ENCODE peak calls at places on chromosomes 13 and 19, in eight cellular contexts. J, Q, V, H, F, P, E and N are unnamed samples.

GRCh38 chr13:110455941-110456340 is 105.6 kb downstream of the RAB20 start:
- DNase-seq in Q (peak), P (peak), E (no peak), H (peak), J (peak), V (peak), F (peak), N (no peak)

GRCh38 chr19:23917856-23918255 is 3.2 kb downstream of the ZNF726 start:
- DNase-seq in F (no peak), Q (no peak), P (no peak), E (no peak), V (no peak), H (no peak), J (no peak), N (no peak)

GRCh38 chr13:79904581-79904980 is 423.6 kb downstream of the NDFIP2 start:
- DNase-seq in H (no peak), P (peak), F (no peak), J (no peak), E (no peak), Q (no peak), V (no peak), N (no peak)

GRCh38 chr13:32150239-32150638 is 118.7 kb downstream of the FRY start:
- DNase-seq in P (peak), F (no peak), V (peak), J (no peak), Q (no peak), H (peak), E (no peak), N (no peak)

GRCh38 chr13:33940898-33941297 is 122.9 kb downstream of the RFC3 start:
- DNase-seq in Q (no peak), E (no peak), H (no peak), F (no peak), V (peak), P (peak), J (no peak), N (no peak)

GRCh38 chr13:23107665-23108064 is 73.1 kb upstream of the SGCG start:
- DNase-seq in P (no peak), V (no peak), Q (no peak), J (no peak), F (no peak), H (peak), E (no peak), N (no peak)

GRCh38 chr13:66348745-66349720 is 881.1 kb downstream of the PCDH9 start:
- DNase-seq in H (no peak), J (no peak), E (no peak), F (no peak), P (no peak), V (peak), Q (no peak), N (no peak)

GRCh38 chr19:49954933-49955332 is 6.0 kb downstream of the SIGLEC11 start:
- DNase-seq in Q (no peak), J (no peak), E (no peak), H (no peak), V (no peak), P (peak), F (peak), N (no peak)

GRCh38 chr19:23075031-23075733 is 41.6 kb upstream of the ZNF730 start:
- DNase-seq in J (no peak), E (no peak), Q (no peak), V (peak), F (peak), H (peak), P (peak), N (no peak)

GRCh38 chr13:113855931-113856715 is 7.8 kb downstream of the GAS6 start:
- DNase-seq in V (no peak), E (no peak), H (peak), J (no peak), F (peak), Q (no peak), P (no peak), N (no peak)

GRCh38 chr13:39803851-39804250 is 148.4 kb downstream of the COG6 start:
- DNase-seq in V (no peak), E (no peak), F (no peak), H (no peak), P (no peak), Q (no peak), J (no peak), N (no peak)

DNA sequence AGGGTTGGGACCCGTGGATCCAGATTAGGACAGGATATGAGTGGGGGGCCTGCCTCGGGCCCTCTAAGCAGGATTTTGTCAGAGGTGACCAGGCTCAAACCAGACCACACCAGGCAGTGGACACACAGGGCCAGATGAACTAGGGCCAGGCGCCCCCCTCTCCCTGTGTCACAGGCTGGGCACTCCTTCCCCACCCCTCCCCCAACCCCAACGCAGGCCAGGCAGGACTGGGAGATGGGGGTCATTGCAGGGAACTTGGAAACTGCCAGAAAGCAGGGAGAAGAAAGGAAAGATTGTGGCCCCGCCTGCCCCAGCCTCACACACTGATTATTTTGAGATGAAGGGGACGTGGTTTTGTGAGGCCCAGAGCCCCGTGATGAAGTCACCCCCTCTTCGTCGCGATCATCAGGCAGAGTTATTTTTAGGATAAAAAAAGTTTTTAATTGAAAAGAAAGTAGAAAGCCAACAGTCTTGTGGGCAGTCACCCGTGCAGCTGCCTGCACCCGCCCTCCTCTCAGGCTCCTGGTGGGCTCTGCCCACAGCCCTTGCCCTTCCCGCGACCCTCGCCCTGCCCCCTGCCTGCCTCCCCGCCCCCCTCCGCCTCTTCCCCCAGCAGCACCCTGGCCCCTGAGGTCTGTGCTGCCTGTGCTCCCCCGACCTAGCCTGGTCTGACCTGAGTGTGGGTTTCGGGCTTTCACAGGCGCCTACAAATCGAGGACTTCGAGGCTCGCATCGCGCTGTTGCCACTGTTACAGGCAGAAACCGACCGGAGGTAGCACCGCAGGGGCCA is 1.9 kb upstream of the YJEFN3 start:
- DNase-seq in P (no peak), E (no peak), H (no peak), Q (no peak), F (no peak), J (no peak), V (no peak), N (no peak)
- H3K27ac ChIP-seq in P (no peak), E (no peak), H (no peak), Q (no peak), F (no peak), J (no peak), V (peak), N (no peak)

GRCh38 chr19:43526884-43527859 is at the start of gene ETHE1:
- DNase-seq in V (peak), P (peak), E (peak), H (peak), F (peak), J (peak), Q (peak), N (no peak)

GRCh38 chr19:43525836-43526771 is 897 bp downstream of the ETHE1 start:
- DNase-seq in J (no peak), E (no peak), P (peak), V (no peak), F (no peak), Q (no peak), H (no peak), N (no peak)

GRCh38 chr19:43532571-43532961 is 422 bp upstream of the ZNF575 start:
- DNase-seq in F (peak), V (no peak), E (no peak), Q (peak), J (no peak), P (no peak), H (peak), N (no peak)

GRCh38 chr19:43524922-43525835 is 1.8 kb downstream of the ETHE1 start:
- DNase-seq in J (no peak), E (peak), F (peak), P (peak), Q (peak), V (peak), H (peak), N (no peak)

GRCh38 chr19:43527860-43528622 is 1.0 kb upstream of the ETHE1 start:
- DNase-seq in V (no peak), P (no peak), H (no peak), Q (no peak), E (no peak), F (no peak), J (no peak), N (no peak)
- H3K4me3 ChIP-seq in V (no peak), P (no peak), H (peak), Q (no peak), E (peak), F (peak), J (no peak), N (peak)

GRCh38 chr19:35264281-35265125 is 4.3 kb upstream of the USF2 start:
- DNase-seq in Q (no peak), H (peak), J (no peak), P (no peak), V (no peak), E (no peak), F (peak), N (no peak)
- H3K27ac ChIP-seq in Q (no peak), H (no peak), J (no peak), P (no peak), V (peak), E (no peak), F (no peak), N (peak)

DNA sequence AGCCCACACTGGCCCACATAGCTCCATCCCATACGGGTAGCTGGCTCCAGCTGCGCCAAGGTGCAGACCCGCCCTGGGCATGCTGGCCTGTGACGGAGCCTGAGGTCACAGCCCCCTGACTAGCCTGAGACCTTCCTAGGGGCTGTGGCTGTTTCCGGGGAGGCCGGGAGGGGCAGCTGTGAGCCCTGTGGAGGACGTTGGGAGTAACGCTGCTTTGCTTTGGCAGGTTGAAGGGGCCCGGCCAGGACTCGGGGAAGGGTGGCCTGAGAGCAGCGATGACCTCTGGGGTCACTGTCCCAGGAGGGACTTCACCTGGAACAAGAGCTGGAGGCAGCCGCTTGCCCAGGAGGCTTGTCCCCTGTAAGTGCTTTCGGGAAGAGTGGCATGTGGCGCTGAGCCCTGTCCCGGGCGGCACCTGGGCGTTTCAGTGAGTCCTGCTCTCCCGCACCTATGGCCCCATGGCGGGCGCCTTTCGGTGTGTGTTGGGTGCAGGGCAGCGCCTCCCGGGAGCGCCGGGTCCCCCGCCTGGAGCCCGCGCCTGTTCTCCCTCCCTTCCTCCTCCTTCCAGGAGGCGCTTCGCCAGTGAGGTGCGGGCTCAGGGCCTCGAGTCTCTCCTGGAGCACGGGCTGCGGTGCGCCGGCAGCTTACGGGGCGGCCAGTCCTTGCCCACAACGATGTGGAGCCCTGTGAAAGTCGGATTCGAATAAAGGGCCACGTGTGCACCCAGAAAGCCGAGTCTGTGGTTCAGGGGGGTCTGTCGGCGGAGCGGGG is 1.1 kb upstream of the FAM174C start:
- DNase-seq in E (no peak), H (no peak), Q (no peak), J (no peak), V (no peak), P (no peak), F (peak), N (no peak)
- H3K4me3 ChIP-seq in E (peak), H (peak), Q (peak), J (no peak), V (peak), P (no peak), F (peak), N (peak)